ENCODE peak calls at places on chromosomes 5 and 9, in eight cellular contexts. A is WTC11; T is cardiac muscle cell; C is CD8-positive, alpha-beta T cell; H is bronchial epithelial cell; P is heart left ventricle; O is cardiac fibroblast; D is tibial artery. X is an unnamed sample.

GRCh38 chr5:118952992-118953651 is 35.2 kb downstream of the DTWD2 start:
- DNase-seq in O (no peak), H (peak; percentile 5), C (no peak), D (no peak), P (no peak), T (no peak), A (no peak), X (no peak)

GRCh38 chr9:68703672-68704071 is 1.4 kb upstream of the PIP5K1B start:
- DNase-seq in D (no peak), T (no peak), H (no peak), O (no peak), C (no peak), A (no peak), P (no peak), X (no peak)

GRCh38 chr5:97846646-97847045 is 663.6 kb upstream of the RIOK2 start:
- DNase-seq in H (peak; percentile 21), O (peak; percentile 15), D (no peak), T (no peak), C (no peak), P (no peak), A (no peak), X (no peak)

GRCh38 chr5:144467795-144468194 is 297.1 kb downstream of the KCTD16 start:
- DNase-seq in O (peak; percentile 70), H (peak; percentile 37), D (no peak), A (peak; percentile 52), T (peak; percentile 55), P (no peak), C (no peak), X (no peak)

GRCh38 chr5:35229076-35230042 is 928 bp downstream of the PRLR start:
- DNase-seq in H (no peak), A (peak; percentile 79), O (no peak), C (no peak), D (no peak), T (peak; percentile 34), P (no peak), X (no peak)

GRCh38 chr5:137113939-137114338 is 385.2 kb downstream of the SPOCK1 start:
- DNase-seq in P (no peak), H (no peak), A (no peak), C (no peak), T (no peak), O (no peak), D (no peak), X (no peak)

GRCh38 chr9:34989946-34990635 is 546 bp downstream of the DNAJB5 start:
- DNase-seq in P (peak; percentile 76), T (peak; percentile 85), H (peak; percentile 30), C (peak; percentile 43), A (peak; percentile 87), D (peak; percentile 74), O (peak; percentile 40), X (peak; percentile 88)

GRCh38 chr5:32475338-32476097 is 31.0 kb upstream of the ZFR start:
- DNase-seq in O (peak; percentile 14), A (no peak), T (no peak), C (no peak), D (no peak), H (no peak), P (no peak), X (no peak)

GRCh38 chr5:34707451-34708107 is 51.5 kb downstream of the RAI14 start:
- DNase-seq in D (no peak), H (no peak), O (no peak), C (no peak), T (no peak), P (no peak), A (no peak), X (no peak)

GRCh38 chr5:173001229-173001841 is 17.8 kb downstream of the ATP6V0E1 start:
- DNase-seq in T (no peak), H (no peak), P (no peak), A (no peak), C (no peak), O (no peak), D (no peak), X (peak; percentile 31)

GRCh38 chr9:113317777-113318176 is 14.6 kb upstream of the RNF183 start:
- DNase-seq in A (no peak), C (no peak), O (peak; percentile 46), T (no peak), H (no peak), P (no peak), D (no peak), X (no peak)
- TF ChIP-seq CTCF in A (no peak), C (no peak), O (peak; percentile 33), T (peak; percentile 34), H (no peak), P (no peak), D (peak; percentile 13), X (no peak)

DNA sequence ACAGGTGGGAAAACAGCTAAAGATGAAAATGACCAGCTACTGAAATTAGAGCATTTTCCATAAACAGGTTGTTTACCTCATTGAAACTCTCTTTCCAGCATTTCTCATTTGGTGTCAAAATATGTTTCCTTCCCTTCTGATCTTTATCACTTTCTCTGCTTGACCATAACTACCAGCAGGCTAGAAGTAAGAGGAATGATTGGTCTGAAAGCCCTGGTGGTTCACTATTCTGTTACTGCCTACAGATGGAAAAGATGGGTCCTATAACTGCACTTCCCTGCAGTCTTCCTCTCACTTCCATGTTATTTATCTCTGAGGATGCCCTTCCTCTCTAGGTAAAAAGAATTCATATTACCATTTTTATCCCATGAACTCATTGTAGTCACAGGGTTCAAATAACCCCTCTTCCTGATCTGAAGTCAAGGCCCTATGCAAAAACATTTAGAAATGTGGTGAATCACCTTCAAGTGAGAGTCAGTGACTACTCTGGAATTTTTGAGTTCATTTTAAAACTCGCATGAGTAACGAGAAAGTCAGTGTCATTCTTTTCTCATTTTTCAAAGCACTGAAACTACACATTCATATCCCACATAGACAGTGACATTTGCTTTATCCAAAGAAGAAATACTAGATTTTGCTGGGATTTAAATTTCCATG is 51.6 kb downstream of the ZNF474 start:
- DNase-seq in T (no peak), P (no peak), C (no peak), O (peak; percentile 96), H (peak; percentile 98), D (no peak), A (no peak), X (no peak)
- TF ChIP-seq CTCF in T (no peak), P (no peak), C (no peak), O (no peak), H (no peak), D (no peak), A (no peak), X (no peak)

GRCh38 chr9:13688990-13689600 is 409.6 kb upstream of the MPDZ start:
- DNase-seq in H (peak; percentile 33), A (peak; percentile 12), O (peak; percentile 49), C (no peak), P (no peak), T (peak; percentile 7), D (no peak), X (no peak)
- TF ChIP-seq CTCF in H (peak; percentile 26), A (no peak), O (peak; percentile 52), C (no peak), P (peak; percentile 49), T (peak; percentile 66), D (peak; percentile 40), X (no peak)

GRCh38 chr5:96734871-96735325 is 72.7 kb downstream of the CAST start:
- DNase-seq in T (no peak), C (no peak), D (no peak), O (peak; percentile 70), A (no peak), P (no peak), H (peak; percentile 84), X (no peak)
- TF ChIP-seq CTCF in T (no peak), C (no peak), D (no peak), O (no peak), A (no peak), P (no peak), H (no peak), X (no peak)

GRCh38 chr9:111890254-111890791 is 6.3 kb upstream of the UGCG start:
- DNase-seq in T (no peak), H (no peak), D (no peak), P (no peak), O (no peak), A (no peak), C (no peak), X (no peak)
- TF ChIP-seq CTCF in T (no peak), H (no peak), D (no peak), P (no peak), O (no peak), A (no peak), C (no peak), X (no peak)